ENCODE peak calls at places on chromosomes 7 and 10, in five cellular contexts. Z, Y, H, R and B are unnamed samples.

GRCh38 chr10:73413108-73413527 is 740 bp downstream of the ANXA7 start:
- DNase-seq in Y (no peak), Z (peak; percentile 18), H (peak; percentile 80), R (no peak), B (no peak)

GRCh38 chr10:123619067-123619855 is 46.9 kb upstream of the GPR26 start:
- DNase-seq in R (no peak), H (no peak), Z (no peak), Y (no peak), B (no peak)

GRCh38 chr10:29081971-29082699 is 206.7 kb upstream of the LYZL1 start:
- DNase-seq in H (no peak), Y (no peak), Z (no peak), R (no peak), B (no peak)

GRCh38 chr7:152553671-152554317 is 118.0 kb upstream of the KMT2C start:
- DNase-seq in Y (no peak), H (no peak), Z (no peak), R (no peak), B (no peak)

GRCh38 chr10:128539784-128540759 is 413.8 kb upstream of the MKI67 start:
- DNase-seq in Y (no peak), H (no peak), R (no peak), Z (peak; percentile 72), B (no peak)

GRCh38 chr10:31172925-31173324 is 141.3 kb upstream of the ZNF438 start:
- DNase-seq in Z (no peak), H (no peak), R (no peak), Y (no peak), B (no peak)

GRCh38 chr7:36310897-36311296 is 78.8 kb upstream of the ANLN start:
- DNase-seq in Z (no peak), Y (no peak), R (no peak), H (no peak), B (no peak)

GRCh38 chr10:50467209-50467608 is 156.5 kb downstream of the SGMS1 start:
- DNase-seq in Z (no peak), H (no peak), R (no peak), Y (no peak), B (no peak)

GRCh38 chr7:87128883-87129282 is 23.4 kb upstream of the DMTF1 start:
- DNase-seq in Y (no peak), H (no peak), Z (no peak), R (no peak), B (no peak)

DNA sequence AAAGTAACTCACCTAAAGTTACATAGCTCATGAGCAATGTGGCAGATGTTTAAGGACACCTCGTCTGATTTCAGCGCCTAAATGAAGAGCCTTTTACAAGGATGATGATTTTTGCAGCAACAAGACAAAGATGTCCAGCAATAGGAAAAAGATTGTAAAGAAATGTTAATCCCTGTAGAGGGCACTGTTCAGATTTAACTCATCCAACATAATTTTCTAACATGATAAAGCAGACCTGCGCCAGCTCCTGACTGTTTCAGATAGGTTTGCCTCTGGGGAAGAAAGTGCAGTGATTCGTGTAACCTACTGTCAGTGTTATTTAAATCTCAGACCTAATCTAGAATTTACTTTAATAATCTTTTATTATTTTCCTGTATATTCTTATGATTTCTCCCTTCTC is 595.2 kb downstream of the AUTS2 start:
- DNase-seq in Z (no peak), Y (no peak), H (peak; percentile 4), R (peak; percentile 1), B (no peak)
- TF ChIP-seq CTCF in Z (peak; percentile 45), Y (no peak), H (peak; percentile 35), R (peak; percentile 10), B (no peak)

DNA sequence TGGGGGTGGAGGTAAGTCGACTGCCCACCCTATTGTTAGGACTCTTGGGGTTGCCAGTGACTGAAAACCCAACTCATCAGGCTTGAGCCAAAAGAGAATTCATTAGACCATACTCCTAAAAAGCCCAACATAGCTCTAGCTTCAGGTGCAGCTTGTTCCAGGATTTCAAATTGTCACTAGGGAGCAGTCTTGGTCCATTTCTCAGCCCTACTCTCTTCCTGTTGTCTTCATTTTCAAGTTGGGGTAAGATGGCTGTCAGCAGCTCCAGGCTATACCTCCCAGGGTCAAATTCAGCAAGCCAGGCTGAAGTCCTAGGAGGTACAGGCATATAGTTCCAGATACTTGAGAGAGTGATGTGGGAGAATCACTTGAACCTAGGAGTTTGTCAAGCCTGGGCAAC is 14.9 kb upstream of the COL13A1 start:
- DNase-seq in R (peak; percentile 56), H (peak; percentile 31), Y (no peak), Z (no peak), B (no peak)
- TF ChIP-seq CTCF in R (peak; percentile 65), H (peak; percentile 33), Y (no peak), Z (no peak), B (no peak)

GRCh38 chr7:74092321-74092963 is 8.8 kb downstream of the LIMK1 start:
- DNase-seq in H (no peak), Y (no peak), Z (peak; percentile 98), R (no peak), B (no peak)

GRCh38 chr7:74092964-74093339 is 9.3 kb downstream of the LIMK1 start:
- DNase-seq in H (no peak), Z (peak; percentile 64), Y (peak; percentile 32), R (peak; percentile 19), B (peak; percentile 65)

GRCh38 chr7:74093671-74094223 is 10.1 kb downstream of the LIMK1 start:
- DNase-seq in Z (no peak), H (no peak), R (no peak), Y (peak; percentile 30), B (no peak)

GRCh38 chr7:74097937-74098614 is 14.5 kb downstream of the LIMK1 start:
- DNase-seq in Z (no peak), H (peak; percentile 30), Y (no peak), R (peak; percentile 96), B (no peak)

GRCh38 chr7:74094224-74095095 is 10.9 kb downstream of the LIMK1 start:
- DNase-seq in H (peak; percentile 81), Z (no peak), Y (peak; percentile 77), R (peak; percentile 95), B (peak; percentile 92)
- TF ChIP-seq CTCF in H (no peak), Z (no peak), Y (no peak), R (no peak), B (no peak)

GRCh38 chr10:10626734-10627133 is 390.9 kb upstream of the CELF2 start:
- DNase-seq in R (no peak), Z (no peak), Y (no peak), H (no peak), B (no peak)

GRCh38 chr10:10629512-10629911 is 388.2 kb upstream of the CELF2 start:
- DNase-seq in Z (no peak), H (no peak), Y (no peak), R (peak; percentile 34), B (no peak)

GRCh38 chr10:10618139-10618538 is 399.5 kb upstream of the CELF2 start:
- DNase-seq in Z (no peak), R (no peak), Y (no peak), H (no peak), B (no peak)

GRCh38 chr10:10627414-10627813 is 390.3 kb upstream of the CELF2 start:
- DNase-seq in Y (no peak), R (no peak), Z (no peak), H (no peak), B (no peak)

DNA sequence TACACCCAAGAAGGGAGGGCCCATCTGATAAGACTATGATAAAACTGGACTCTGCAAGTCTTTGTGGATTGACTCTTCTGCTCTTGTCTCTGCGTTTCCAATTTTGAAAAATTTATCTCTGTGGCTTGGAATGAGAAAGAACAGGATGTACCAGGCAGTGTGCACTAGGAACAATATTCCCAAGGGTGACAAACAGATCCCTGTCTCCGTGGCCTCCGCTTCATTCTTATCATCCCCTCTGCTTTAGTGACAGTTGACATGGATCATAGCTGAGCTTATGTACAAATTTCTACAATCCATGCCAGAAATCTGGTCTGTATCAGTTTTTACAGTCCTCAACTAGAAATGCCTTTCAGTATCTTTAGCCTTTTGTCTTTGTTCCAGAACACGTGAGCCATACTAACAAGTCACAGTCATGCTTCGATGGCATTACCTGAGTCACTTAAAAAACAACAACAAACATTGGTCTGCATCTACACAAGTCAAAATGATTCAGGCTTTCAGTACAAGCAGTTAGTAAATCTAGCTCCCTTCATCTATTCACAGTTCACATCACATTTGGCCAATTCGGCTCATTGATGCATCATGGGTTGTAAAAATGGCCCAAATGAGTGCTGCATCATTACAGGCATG is 393.6 kb upstream of the CELF2 start:
- DNase-seq in Y (no peak), Z (no peak), R (no peak), H (no peak), B (no peak)
- TF ChIP-seq CTCF in Y (no peak), Z (no peak), R (no peak), H (no peak), B (no peak)

DNA sequence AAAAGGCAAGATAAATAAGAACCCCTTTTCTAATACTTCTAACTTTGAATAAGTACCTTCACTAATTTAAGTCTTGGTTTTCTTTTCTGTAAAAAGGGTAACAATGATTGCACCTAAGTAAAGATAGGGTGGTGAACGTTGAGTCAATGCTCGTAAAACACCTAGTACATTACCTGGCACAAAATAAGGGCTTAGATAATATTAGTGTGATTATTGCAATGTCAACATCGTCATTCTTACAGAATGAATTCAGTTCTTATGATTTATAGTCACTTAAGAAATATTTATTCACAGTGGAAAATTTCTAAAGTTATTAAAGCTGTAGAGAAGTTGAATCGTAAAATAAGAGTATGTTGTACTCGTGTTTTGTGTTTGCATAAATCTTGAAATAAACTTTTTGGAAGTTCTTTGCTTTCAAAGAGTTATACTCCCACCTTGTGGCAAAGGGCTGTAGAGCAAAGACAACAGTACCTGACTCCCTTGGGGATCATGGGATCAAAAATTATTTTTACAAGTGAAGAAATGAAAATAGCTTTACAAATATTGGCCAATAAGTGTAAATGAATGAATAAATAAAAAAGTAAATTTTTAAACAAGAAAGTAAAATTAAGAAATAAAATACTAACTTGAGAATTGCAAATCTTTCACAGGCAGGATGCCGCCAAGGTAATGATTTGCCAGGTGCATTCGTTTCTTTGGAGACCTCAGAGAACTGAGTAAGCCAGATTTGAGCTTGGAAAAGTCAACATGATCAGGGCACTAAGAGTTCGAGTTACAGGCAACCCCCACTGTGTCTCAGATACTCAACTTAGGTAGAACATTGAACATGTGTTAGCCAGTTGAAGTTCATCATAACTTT is 285.8 kb upstream of the CACNA2D1 start:
- DNase-seq in R (peak; percentile 60), Z (no peak), Y (no peak), H (peak; percentile 59), B (no peak)
- TF ChIP-seq CTCF in R (peak; percentile 86), Z (peak; percentile 76), Y (peak; percentile 13), H (peak; percentile 94), B (no peak)

GRCh38 chr7:69825031-69825681 is 226.9 kb downstream of the AUTS2 start:
- DNase-seq in Z (no peak), H (no peak), Y (no peak), R (no peak), B (no peak)
- TF ChIP-seq CTCF in Z (no peak), H (no peak), Y (no peak), R (no peak), B (no peak)

GRCh38 chr7:11786186-11786585 is 45.8 kb downstream of the THSD7A start:
- DNase-seq in Z (no peak), Y (no peak), H (peak; percentile 90), R (no peak), B (no peak)
- TF ChIP-seq CTCF in Z (no peak), Y (no peak), H (no peak), R (no peak), B (no peak)